ENCODE peak calls at places on chromosomes 2 and 18, in five cellular contexts. Q, Y, N, K and E are unnamed samples.

GRCh38 chr2:148218326-148219075 is 197.6 kb downstream of the MBD5 start:
- DNase-seq in Q (peak; percentile 64), Y (no peak), N (no peak), K (peak; percentile 3), E (no peak)

GRCh38 chr18:67590571-67591141 is 74.1 kb upstream of the DSEL start:
- DNase-seq in Q (peak; percentile 52), Y (no peak), N (no peak), K (no peak), E (no peak)

GRCh38 chr2:223215136-223215535 is 163.1 kb downstream of the KCNE4 start:
- DNase-seq in Q (no peak), Y (no peak), N (no peak), K (no peak), E (no peak)

GRCh38 chr2:39390126-39390692 is 46.9 kb downstream of the MAP4K3 start:
- DNase-seq in Q (no peak), Y (no peak), N (no peak), K (no peak), E (no peak)

GRCh38 chr18:8380006-8380405 is 229.2 kb upstream of the RAB12 start:
- DNase-seq in Q (no peak), Y (no peak), N (no peak), K (no peak), E (no peak)

GRCh38 chr18:29188760-29189159 is 1011.8 kb upstream of the CDH2 start:
- DNase-seq in Q (peak; percentile 31), Y (no peak), N (no peak), K (no peak), E (no peak)

GRCh38 chr2:78979380-78980238 is 45.9 kb upstream of the REG3G start:
- DNase-seq in Q (no peak), Y (no peak), N (no peak), K (peak; percentile 67), E (no peak)

GRCh38 chr18:23207191-23207955 is 72.1 kb downstream of the CABLES1 start:
- DNase-seq in Q (peak; percentile 68), Y (no peak), N (no peak), K (peak; percentile 43), E (no peak)

GRCh38 chr18:48635806-48636205 is 97.0 kb downstream of the CTIF start:
- DNase-seq in Q (no peak), Y (no peak), N (no peak), K (no peak), E (peak; percentile 70)

GRCh38 chr2:72959995-72960981 is 43.0 kb downstream of the EMX1 start:
- DNase-seq in Q (no peak), Y (no peak), N (no peak), K (no peak), E (no peak)

GRCh38 chr2:126444511-126444910 is 211.4 kb upstream of the GYPC start:
- DNase-seq in Q (no peak), Y (no peak), N (no peak), K (no peak), E (no peak)

GRCh38 chr2:43114210-43114609 is 112.2 kb downstream of the ZFP36L2 start:
- DNase-seq in Q (peak; percentile 35), Y (peak; percentile 18), N (no peak), K (no peak), E (no peak)

GRCh38 chr2:105744909-105745853 is at the start of gene NCK2:
- DNase-seq in Q (peak; percentile 29), Y (no peak), N (peak; percentile 48), K (peak; percentile 68), E (no peak)

GRCh38 chr2:105747254-105747909 is 2.7 kb downstream of the NCK2 start:
- DNase-seq in Q (peak; percentile 18), Y (no peak), N (no peak), K (no peak), E (no peak)

GRCh38 chr2:105741617-105742016 is 3.1 kb upstream of the NCK2 start:
- DNase-seq in Q (no peak), Y (no peak), N (no peak), K (no peak), E (no peak)

GRCh38 chr2:105746177-105747080 is 1.7 kb downstream of the NCK2 start:
- DNase-seq in Q (no peak), Y (no peak), N (peak; percentile 40), K (peak; percentile 59), E (peak; percentile 91)

GRCh38 chr2:105744091-105744908 is 412 bp upstream of the NCK2 start:
- DNase-seq in Q (peak; percentile 28), Y (peak; percentile 75), N (peak; percentile 66), K (peak; percentile 75), E (peak; percentile 88)
- TF ChIP-seq POLR2A in Q (no peak), Y (no peak), N (no peak), K (peak; percentile 29), E (no peak)

DNA sequence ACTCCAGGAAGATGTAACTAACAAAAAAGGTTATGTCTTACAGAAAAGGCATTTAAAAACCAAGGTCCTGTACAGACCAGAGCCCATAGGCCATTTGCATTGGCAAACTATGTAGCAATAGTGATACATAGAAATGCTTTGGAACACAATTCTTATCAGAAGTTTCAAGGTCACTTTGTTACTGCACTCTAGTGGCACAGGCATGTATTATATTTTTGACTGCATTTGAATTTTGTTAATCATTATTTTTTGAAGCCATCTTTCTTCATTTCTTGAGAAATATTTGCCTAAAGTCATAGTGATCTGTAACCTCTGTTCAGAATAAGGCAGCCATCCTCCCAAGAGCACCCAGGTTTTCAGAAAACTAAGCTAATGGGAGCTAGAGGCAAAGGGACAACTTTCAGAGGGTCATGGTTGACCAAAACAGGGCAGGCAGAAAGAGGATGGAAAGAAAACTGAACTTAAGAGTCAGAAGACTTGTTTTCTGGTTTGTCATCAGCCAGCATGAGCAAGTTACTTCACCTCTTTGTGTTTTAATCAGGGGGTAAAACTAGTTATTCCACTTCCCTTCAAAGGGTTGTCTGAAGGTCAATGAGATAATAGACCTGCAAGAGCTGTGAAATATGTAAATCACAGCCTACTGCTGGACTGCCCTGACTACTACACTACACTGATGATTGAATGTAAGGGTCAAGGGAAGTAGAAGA is 41.5 kb downstream of the SLC38A11 start:
- DNase-seq in Q (peak; percentile 15), Y (no peak), N (no peak), K (peak; percentile 12), E (no peak)
- TF ChIP-seq CTCF in Q (peak; percentile 30), Y (no peak), N (no peak), K (no peak), E (no peak)

DNA sequence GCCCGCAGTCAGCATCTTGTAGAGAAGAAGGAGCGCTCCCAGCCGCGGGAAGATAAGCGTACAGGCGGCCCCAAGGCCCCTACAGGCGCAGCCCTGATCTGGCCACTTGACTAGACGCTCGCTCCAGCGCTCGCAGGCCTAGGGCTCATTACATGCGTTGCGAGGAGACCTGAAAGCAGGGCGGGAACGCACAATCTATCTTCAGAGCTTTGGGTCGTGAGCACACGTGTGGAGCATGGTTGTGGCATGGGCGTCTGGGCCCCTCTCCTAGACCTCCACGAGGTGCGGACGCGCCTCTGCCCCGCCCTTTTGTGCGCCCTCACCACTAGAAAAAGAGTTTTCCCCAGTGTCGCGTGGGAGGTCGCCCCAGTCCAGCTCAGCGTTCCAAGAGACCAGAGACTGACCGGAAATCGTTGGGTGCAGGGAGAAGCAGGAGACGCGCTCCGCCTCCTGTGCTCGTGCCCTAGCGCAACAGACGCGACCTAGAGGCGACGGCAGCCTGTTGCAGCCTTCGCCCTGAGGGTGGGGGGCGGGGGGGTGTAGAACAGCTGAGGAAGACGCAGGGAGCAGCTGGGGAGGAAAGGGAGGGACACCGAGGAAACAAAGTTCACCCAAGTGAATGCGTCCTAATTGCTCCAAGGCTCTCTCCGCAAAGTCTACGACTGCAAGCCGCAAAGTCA is 12.6 kb downstream of the NR4A2 start:
- DNase-seq in Q (peak; percentile 49), Y (peak; percentile 69), N (peak; percentile 51), K (no peak), E (peak; percentile 88)
- TF ChIP-seq POLR2A in Q (peak; percentile 37), Y (no peak), N (no peak), K (no peak), E (no peak)

GRCh38 chr2:110783474-110783873 is 51.1 kb downstream of the ACOXL start:
- DNase-seq in Q (no peak), Y (no peak), N (no peak), K (no peak), E (no peak)
- TF ChIP-seq CTCF in Q (no peak), Y (no peak), N (no peak), K (no peak), E (no peak)